ENCODE peak calls at places on chromosomes 5 and 9, in five cellular contexts. One of them, this sample, is unnamed.

GRCh38 chr9:134611046-134611445 is 30.6 kb upstream of the COL5A1 start:
- DNase-seq in neural crest cell: no peak
- DNase-seq in GM13976: no peak
- DNase-seq in heart left ventricle: no peak
- DNase-seq in K562: no peak
- DNase-seq in this sample: no peak

GRCh38 chr5:103894882-103895281 is 332.3 kb upstream of the NUDT12 start:
- DNase-seq in neural crest cell: no peak
- DNase-seq in GM13976: no peak
- DNase-seq in heart left ventricle: no peak
- DNase-seq in K562: no peak
- DNase-seq in this sample: peak; percentile 5

GRCh38 chr5:135069016-135069770 is 35.2 kb upstream of the PITX1 start:
- DNase-seq in neural crest cell: no peak
- DNase-seq in GM13976: no peak
- DNase-seq in heart left ventricle: no peak
- DNase-seq in K562: no peak
- DNase-seq in this sample: no peak

GRCh38 chr9:91151014-91151740 is 210.5 kb downstream of the AUH start:
- DNase-seq in neural crest cell: no peak
- DNase-seq in GM13976: peak; percentile 82
- DNase-seq in heart left ventricle: no peak
- DNase-seq in K562: no peak
- DNase-seq in this sample: no peak

GRCh38 chr9:126902160-126902559 is 12.4 kb upstream of the RALGPS1 start:
- DNase-seq in neural crest cell: no peak
- DNase-seq in GM13976: no peak
- DNase-seq in heart left ventricle: no peak
- DNase-seq in K562: no peak
- DNase-seq in this sample: no peak

GRCh38 chr5:61279725-61280124 is 52.3 kb upstream of the ZSWIM6 start:
- DNase-seq in neural crest cell: no peak
- DNase-seq in GM13976: no peak
- DNase-seq in heart left ventricle: no peak
- DNase-seq in K562: no peak
- DNase-seq in this sample: no peak

GRCh38 chr5:176424181-176424580 is 7.8 kb upstream of the CLTB start:
- DNase-seq in neural crest cell: no peak
- DNase-seq in GM13976: no peak
- DNase-seq in heart left ventricle: no peak
- DNase-seq in K562: no peak
- DNase-seq in this sample: no peak

GRCh38 chr9:77764894-77765780 is 117.0 kb upstream of the GNA14 start:
- DNase-seq in neural crest cell: no peak
- DNase-seq in GM13976: no peak
- DNase-seq in heart left ventricle: no peak
- DNase-seq in K562: peak; percentile 7
- DNase-seq in this sample: no peak

GRCh38 chr5:165397521-165397920 is 1892.1 kb downstream of the MAT2B start:
- DNase-seq in neural crest cell: no peak
- DNase-seq in GM13976: no peak
- DNase-seq in heart left ventricle: no peak
- DNase-seq in K562: no peak
- DNase-seq in this sample: no peak

GRCh38 chr5:83789376-83789775 is 68.7 kb upstream of the HAPLN1 start:
- DNase-seq in neural crest cell: no peak
- DNase-seq in GM13976: no peak
- DNase-seq in heart left ventricle: no peak
- DNase-seq in K562: no peak
- DNase-seq in this sample: no peak

GRCh38 chr9:4833781-4834560 is 41.2 kb downstream of the RCL1 start:
- DNase-seq in neural crest cell: no peak
- DNase-seq in GM13976: no peak
- DNase-seq in heart left ventricle: no peak
- DNase-seq in K562: no peak
- DNase-seq in this sample: no peak

GRCh38 chr5:143664623-143665022 is 147.3 kb upstream of the HMHB1 start:
- DNase-seq in neural crest cell: no peak
- DNase-seq in GM13976: no peak
- DNase-seq in heart left ventricle: no peak
- DNase-seq in K562: no peak
- DNase-seq in this sample: no peak

GRCh38 chr9:36877239-36877638 is 156.8 kb downstream of the PAX5 start:
- DNase-seq in neural crest cell: no peak
- DNase-seq in GM13976: peak; percentile 69
- DNase-seq in heart left ventricle: no peak
- DNase-seq in K562: no peak
- DNase-seq in this sample: no peak

GRCh38 chr5:103867857-103868598 is 305.4 kb upstream of the NUDT12 start:
- DNase-seq in neural crest cell: no peak
- DNase-seq in GM13976: no peak
- DNase-seq in heart left ventricle: no peak
- DNase-seq in K562: no peak
- DNase-seq in this sample: no peak

GRCh38 chr5:14424011-14424685 is 157.4 kb upstream of the OTULINL start:
- DNase-seq in neural crest cell: no peak
- DNase-seq in GM13976: no peak
- DNase-seq in heart left ventricle: no peak
- DNase-seq in K562: no peak
- DNase-seq in this sample: no peak

GRCh38 chr9:93990448-93990847 is 35.3 kb upstream of the BARX1 start:
- DNase-seq in neural crest cell: no peak
- DNase-seq in GM13976: no peak
- DNase-seq in heart left ventricle: no peak
- DNase-seq in K562: no peak
- DNase-seq in this sample: no peak

GRCh38 chr5:113901718-113902117 is 388.2 kb downstream of the YTHDC2 start:
- DNase-seq in neural crest cell: no peak
- DNase-seq in GM13976: no peak
- DNase-seq in heart left ventricle: no peak
- DNase-seq in K562: no peak
- DNase-seq in this sample: no peak

GRCh38 chr9:121169094-121169601 is 32.5 kb downstream of the RAB14 start:
- DNase-seq in neural crest cell: no peak
- DNase-seq in GM13976: no peak
- DNase-seq in heart left ventricle: no peak
- DNase-seq in K562: peak; percentile 31
- DNase-seq in this sample: peak; percentile 18

GRCh38 chr5:127183332-127183731 is 107.3 kb upstream of the MEGF10 start:
- DNase-seq in neural crest cell: no peak
- DNase-seq in GM13976: no peak
- DNase-seq in heart left ventricle: no peak
- DNase-seq in K562: no peak
- DNase-seq in this sample: no peak

GRCh38 chr5:64165500-64166200 is at the start of gene RNF180:
- DNase-seq in neural crest cell: peak; percentile 46
- DNase-seq in GM13976: peak; percentile 19
- DNase-seq in heart left ventricle: peak; percentile 72
- DNase-seq in K562: no peak
- DNase-seq in this sample: peak; percentile 73

GRCh38 chr9:126336350-126337335 is 10.0 kb downstream of the MVB12B start:
- DNase-seq in neural crest cell: no peak
- DNase-seq in GM13976: peak; percentile 15
- DNase-seq in heart left ventricle: no peak
- DNase-seq in K562: no peak
- DNase-seq in this sample: no peak

GRCh38 chr5:125582358-125582757 is 835.9 kb upstream of the ZNF608 start:
- DNase-seq in neural crest cell: no peak
- DNase-seq in GM13976: no peak
- DNase-seq in heart left ventricle: no peak
- DNase-seq in K562: no peak
- DNase-seq in this sample: no peak

GRCh38 chr5:143923634-143924265 is 111.8 kb downstream of the HMHB1 start:
- DNase-seq in neural crest cell: no peak
- DNase-seq in GM13976: no peak
- DNase-seq in heart left ventricle: no peak
- DNase-seq in K562: no peak
- DNase-seq in this sample: no peak

GRCh38 chr9:87518702-87519335 is 21.2 kb downstream of the DAPK1 start:
- DNase-seq in neural crest cell: no peak
- DNase-seq in GM13976: no peak
- DNase-seq in heart left ventricle: no peak
- DNase-seq in K562: peak; percentile 30
- DNase-seq in this sample: no peak

GRCh38 chr9:113577525-113578261 is 114.2 kb downstream of the RGS3 start:
- DNase-seq in neural crest cell: no peak
- DNase-seq in GM13976: no peak
- DNase-seq in heart left ventricle: no peak
- DNase-seq in K562: peak; percentile 38
- DNase-seq in this sample: no peak

GRCh38 chr9:29213374-29214161 is 1640.3 kb upstream of the C9orf72 start:
- DNase-seq in neural crest cell: peak; percentile 21
- DNase-seq in GM13976: peak; percentile 23
- DNase-seq in heart left ventricle: no peak
- DNase-seq in K562: no peak
- DNase-seq in this sample: peak; percentile 42

GRCh38 chr9:91151741-91152095 is 210.0 kb downstream of the AUH start:
- DNase-seq in neural crest cell: no peak
- DNase-seq in GM13976: no peak
- DNase-seq in heart left ventricle: no peak
- DNase-seq in K562: no peak
- DNase-seq in this sample: no peak

GRCh38 chr9:70229579-70229978 is 29.2 kb upstream of the SMC5 start:
- DNase-seq in neural crest cell: no peak
- DNase-seq in GM13976: no peak
- DNase-seq in heart left ventricle: no peak
- DNase-seq in K562: no peak
- DNase-seq in this sample: no peak

GRCh38 chr5:41246376-41246775 is 33.0 kb upstream of the C6 start:
- DNase-seq in neural crest cell: no peak
- DNase-seq in GM13976: no peak
- DNase-seq in heart left ventricle: no peak
- DNase-seq in K562: no peak
- DNase-seq in this sample: no peak

GRCh38 chr9:105168935-105169334 is 75.5 kb upstream of the SLC44A1 start:
- DNase-seq in neural crest cell: no peak
- DNase-seq in GM13976: no peak
- DNase-seq in heart left ventricle: no peak
- DNase-seq in K562: no peak
- DNase-seq in this sample: no peak

GRCh38 chr9:118331622-118332045 is 627.4 kb downstream of the TLR4 start:
- DNase-seq in neural crest cell: no peak
- DNase-seq in GM13976: no peak
- DNase-seq in heart left ventricle: peak; percentile 28
- DNase-seq in K562: no peak
- DNase-seq in this sample: no peak

GRCh38 chr5:66129184-66129583 is 14.9 kb upstream of the SREK1 start:
- DNase-seq in neural crest cell: no peak
- DNase-seq in GM13976: no peak
- DNase-seq in heart left ventricle: no peak
- DNase-seq in K562: no peak
- DNase-seq in this sample: no peak

GRCh38 chr9:33165263-33166151 is 1.6 kb downstream of the B4GALT1 start:
- DNase-seq in neural crest cell: no peak
- DNase-seq in GM13976: no peak
- DNase-seq in heart left ventricle: no peak
- DNase-seq in K562: peak; percentile 27
- DNase-seq in this sample: no peak

GRCh38 chr9:71796368-71796767 is 28.1 kb upstream of the CEMIP2 start:
- DNase-seq in neural crest cell: no peak
- DNase-seq in GM13976: no peak
- DNase-seq in heart left ventricle: no peak
- DNase-seq in K562: no peak
- DNase-seq in this sample: no peak

GRCh38 chr9:98709968-98710965 is 1.5 kb upstream of the GABBR2 start:
- DNase-seq in neural crest cell: peak; percentile 18
- DNase-seq in GM13976: no peak
- DNase-seq in heart left ventricle: no peak
- DNase-seq in K562: peak; percentile 30
- DNase-seq in this sample: peak; percentile 53

GRCh38 chr5:51997500-51997899 is 614.3 kb downstream of the ISL1 start:
- DNase-seq in neural crest cell: no peak
- DNase-seq in GM13976: no peak
- DNase-seq in heart left ventricle: no peak
- DNase-seq in K562: no peak
- DNase-seq in this sample: no peak

DNA sequence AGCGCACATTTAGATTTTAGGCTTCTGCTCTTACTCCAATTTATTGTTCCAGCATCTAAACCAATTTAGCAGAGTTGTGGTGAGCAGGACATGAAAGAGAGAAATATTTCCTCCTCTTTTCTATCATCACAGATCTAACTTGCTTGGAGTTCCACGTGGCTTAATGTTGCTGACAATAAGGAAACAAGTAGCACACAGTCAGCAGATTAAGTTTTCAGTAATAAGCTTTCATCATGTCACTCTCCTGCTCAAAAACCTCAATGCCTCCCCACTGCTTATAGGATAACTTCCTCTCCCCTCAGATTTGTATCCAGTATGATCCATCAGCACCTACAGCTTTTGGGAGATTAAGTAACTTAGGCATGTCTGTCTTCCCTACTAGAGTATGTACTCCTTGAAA is 10.4 kb upstream of the SSBP2 start:
- DNase-seq in neural crest cell: no peak
- DNase-seq in GM13976: no peak
- DNase-seq in heart left ventricle: no peak
- DNase-seq in K562: no peak
- DNase-seq in this sample: no peak
- TF ChIP-seq CTCF in neural crest cell: no peak
- TF ChIP-seq CTCF in GM13976: no peak
- TF ChIP-seq CTCF in heart left ventricle: no peak
- TF ChIP-seq CTCF in K562: no peak
- TF ChIP-seq CTCF in this sample: no peak

GRCh38 chr5:54959673-54960418 is 25.5 kb downstream of the ESM1 start:
- DNase-seq in neural crest cell: no peak
- DNase-seq in GM13976: no peak
- DNase-seq in heart left ventricle: no peak
- DNase-seq in K562: peak; percentile 24
- DNase-seq in this sample: peak; percentile 35
- TF ChIP-seq CTCF in neural crest cell: peak; percentile 27
- TF ChIP-seq CTCF in GM13976: peak; percentile 7
- TF ChIP-seq CTCF in heart left ventricle: no peak
- TF ChIP-seq CTCF in K562: peak; percentile 61
- TF ChIP-seq CTCF in this sample: peak; percentile 31

GRCh38 chr5:80804332-80804731 is 149.5 kb upstream of the DHFR start:
- DNase-seq in neural crest cell: no peak
- DNase-seq in GM13976: no peak
- DNase-seq in heart left ventricle: no peak
- DNase-seq in K562: no peak
- DNase-seq in this sample: no peak
- TF ChIP-seq CTCF in neural crest cell: no peak
- TF ChIP-seq CTCF in GM13976: no peak
- TF ChIP-seq CTCF in heart left ventricle: peak; percentile 2
- TF ChIP-seq CTCF in K562: no peak
- TF ChIP-seq CTCF in this sample: no peak

GRCh38 chr5:150469718-150470470 is 20.4 kb upstream of the RPS14 start:
- DNase-seq in neural crest cell: no peak
- DNase-seq in GM13976: no peak
- DNase-seq in heart left ventricle: no peak
- DNase-seq in K562: no peak
- DNase-seq in this sample: no peak
- TF ChIP-seq CTCF in neural crest cell: no peak
- TF ChIP-seq CTCF in GM13976: no peak
- TF ChIP-seq CTCF in heart left ventricle: no peak
- TF ChIP-seq CTCF in K562: no peak
- TF ChIP-seq CTCF in this sample: no peak

This sample was measured in endothelial cell.